ENCODE peak calls at places on chromosomes 3 and 15, in ten cellular contexts. S is thoracic aorta, V is epithelial cell of proximal tubule, C is AG09309, I is aorta, L is lung, F is heart left ventricle, X is neural progenitor cell, R is suprapubic skin, Y is fibroblast of mammary gland. O is an unnamed sample.

GRCh38 chr15:94674251-94674650 is 442.9 kb downstream of the MCTP2 start:
- DNase-seq in R (no peak), Y (peak), V (no peak), F (no peak), I (no peak), L (no peak), X (no peak), C (no peak), S (no peak), O (peak)

GRCh38 chr15:59689626-59690236 is 611 bp upstream of the BNIP2 start:
- DNase-seq in F (peak), L (peak), R (peak), C (no peak), V (no peak), X (peak), I (peak), Y (peak), S (peak), O (peak)

GRCh38 chr3:174440350-174440716 is 418.8 kb upstream of the NAALADL2 start:
- DNase-seq in R (no peak), I (no peak), L (no peak), V (peak), Y (peak), X (peak), F (no peak), S (no peak), C (peak), O (peak)

GRCh38 chr3:186002884-186003472 is 65.2 kb upstream of the TRA2B start:
- DNase-seq in F (no peak), R (no peak), Y (peak), X (peak), L (no peak), I (no peak), C (no peak), V (no peak), S (no peak), O (no peak)

GRCh38 chr3:13343601-13344000 is 76.5 kb downstream of the NUP210 start:
- DNase-seq in I (no peak), L (no peak), S (no peak), F (no peak), V (no peak), Y (no peak), R (no peak), C (no peak), X (no peak), O (no peak)

GRCh38 chr3:182763896-182764295 is 29.4 kb upstream of the ATP11B start:
- DNase-seq in L (no peak), I (no peak), F (no peak), C (no peak), V (no peak), Y (no peak), S (no peak), X (no peak), R (no peak), O (no peak)

GRCh38 chr3:66762888-66763287 is 235.2 kb upstream of the KBTBD8 start:
- DNase-seq in V (no peak), R (no peak), X (no peak), L (no peak), Y (no peak), C (no peak), F (no peak), S (no peak), I (no peak), O (peak)

GRCh38 chr3:116029286-116029685 is 406.0 kb downstream of the GAP43 start:
- DNase-seq in F (no peak), L (no peak), I (no peak), S (no peak), V (no peak), R (no peak), C (no peak), X (no peak), Y (no peak), O (no peak)

GRCh38 chr3:89521328-89521727 is 413.9 kb downstream of the EPHA3 start:
- DNase-seq in S (no peak), Y (no peak), V (no peak), L (no peak), F (no peak), R (no peak), I (no peak), C (no peak), X (no peak), O (no peak)

GRCh38 chr3:49689046-49689886 is at the start of the genes MST1 and RNF123:
- DNase-seq in C (peak), L (peak), Y (peak), S (peak), F (peak), R (peak), X (peak), I (peak), V (no peak), O (peak)

GRCh38 chr15:72184165-72184811 is 13.3 kb downstream of the GRAMD2A start:
- DNase-seq in X (peak), C (no peak), R (peak), F (no peak), I (no peak), S (no peak), Y (no peak), V (peak), L (peak), O (no peak)

GRCh38 chr15:88615303-88616107 is 5.6 kb upstream of the AEN start:
- DNase-seq in V (no peak), C (no peak), F (no peak), R (no peak), Y (no peak), X (peak), L (no peak), S (no peak), I (no peak), O (no peak)

GRCh38 chr3:158110658-158111018 is 749 bp downstream of the RSRC1 start:
- DNase-seq in C (no peak), Y (no peak), F (no peak), X (no peak), S (no peak), L (no peak), V (no peak), R (no peak), I (no peak), O (no peak)

GRCh38 chr15:71532994-71533393 is 277.4 kb upstream of the NR2E3 start:
- DNase-seq in Y (peak), L (no peak), I (no peak), S (no peak), C (no peak), V (no peak), F (no peak), X (peak), R (no peak), O (no peak)

GRCh38 chr15:95596487-95596886 is 734.0 kb upstream of the NR2F2 start:
- DNase-seq in L (no peak), R (no peak), V (no peak), S (no peak), Y (no peak), C (no peak), I (no peak), F (no peak), X (peak), O (no peak)

GRCh38 chr15:92520914-92521623 is 127.4 kb downstream of the ST8SIA2 start:
- DNase-seq in L (no peak), C (no peak), Y (no peak), S (no peak), I (no peak), R (no peak), F (no peak), X (no peak), V (no peak), O (no peak)

GRCh38 chr15:67120009-67120838 is 54.8 kb downstream of the SMAD3 start:
- DNase-seq in F (no peak), L (no peak), Y (no peak), V (no peak), X (no peak), S (no peak), R (no peak), C (no peak), I (peak), O (no peak)

GRCh38 chr15:101198820-101199219 is 53.0 kb downstream of the CHSY1 start:
- DNase-seq in I (no peak), V (no peak), L (no peak), Y (peak), X (no peak), R (no peak), F (no peak), S (no peak), C (no peak), O (no peak)
- H3K4me3 ChIP-seq in I (no peak), V (no peak), L (no peak), Y (no peak), X (no peak), R (no peak), F (peak), S (no peak), C (no peak), O (no peak)

GRCh38 chr15:58583171-58583908 is 151.5 kb downstream of the LIPC start:
- DNase-seq in F (no peak), I (no peak), V (no peak), R (no peak), S (no peak), X (no peak), L (no peak), C (no peak), Y (no peak), O (no peak)

GRCh38 chr15:58587481-58587880 is 155.7 kb downstream of the LIPC start:
- DNase-seq in S (no peak), X (no peak), L (no peak), I (no peak), Y (no peak), V (no peak), R (no peak), F (no peak), C (no peak), O (no peak)

GRCh38 chr15:58588096-58588495 is 156.3 kb downstream of the LIPC start:
- DNase-seq in R (no peak), F (no peak), I (no peak), L (no peak), X (no peak), Y (no peak), C (no peak), S (no peak), V (no peak), O (no peak)

GRCh38 chr15:58584789-58585461 is 153.1 kb downstream of the LIPC start:
- DNase-seq in R (no peak), Y (no peak), L (no peak), S (no peak), F (no peak), I (no peak), V (no peak), X (no peak), C (no peak), O (no peak)

DNA sequence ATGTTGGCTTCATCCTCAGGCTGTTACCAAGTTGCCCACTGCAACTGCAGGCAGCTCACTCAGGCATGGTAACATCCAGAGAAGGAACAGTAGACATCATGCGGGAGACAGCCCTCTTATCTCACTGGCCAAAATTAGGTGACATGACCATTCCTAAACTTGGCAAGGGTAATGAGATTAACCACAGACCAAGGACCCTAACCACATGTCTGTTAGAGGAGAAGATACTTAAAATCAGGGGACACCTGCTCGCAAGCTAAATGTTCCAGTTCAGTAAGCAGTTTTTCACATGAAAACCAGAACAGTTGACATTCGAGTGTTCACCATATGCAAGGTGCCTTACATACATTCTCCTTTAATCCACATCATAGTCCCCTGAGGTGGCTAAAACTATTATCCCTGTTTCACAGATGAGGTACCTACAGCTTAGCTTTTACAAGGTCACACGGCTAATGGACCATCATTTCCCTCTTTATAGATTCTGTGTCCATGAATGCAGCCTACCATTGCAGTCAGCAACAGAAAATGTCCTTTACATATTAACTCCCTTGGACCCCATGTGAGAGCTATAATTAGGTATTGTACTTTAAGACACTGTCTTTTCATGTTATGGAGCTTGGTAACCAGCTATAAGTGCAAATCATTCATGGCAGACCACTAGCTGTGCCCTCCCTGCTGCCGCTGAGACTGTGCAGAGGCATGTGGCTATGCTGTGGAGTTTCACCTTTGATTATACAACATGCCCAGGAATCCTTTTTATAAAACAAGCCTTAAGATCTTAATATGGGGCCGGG is 154.1 kb downstream of the LIPC start:
- DNase-seq in C (no peak), Y (no peak), I (no peak), R (no peak), L (no peak), S (no peak), X (no peak), F (no peak), V (no peak), O (no peak)
- H3K4me3 ChIP-seq in C (no peak), Y (no peak), I (no peak), R (no peak), L (no peak), S (no peak), X (no peak), F (no peak), V (no peak), O (no peak)

GRCh38 chr3:39180546-39181346 is 11.6 kb downstream of the XIRP1 start:
- DNase-seq in L (peak), I (peak), V (no peak), X (peak), S (peak), C (no peak), F (peak), Y (peak), R (peak), O (peak)

GRCh38 chr3:39178553-39178952 is 13.8 kb downstream of the XIRP1 start:
- DNase-seq in Y (peak), R (peak), C (no peak), L (no peak), S (no peak), F (no peak), X (no peak), I (no peak), V (no peak), O (no peak)

GRCh38 chr3:39181408-39182335 is 10.7 kb downstream of the XIRP1 start:
- DNase-seq in L (no peak), F (no peak), V (no peak), R (peak), X (no peak), C (no peak), S (no peak), I (no peak), Y (no peak), O (no peak)

GRCh38 chr3:39177708-39178332 is 14.6 kb downstream of the XIRP1 start:
- DNase-seq in S (peak), C (peak), Y (peak), R (peak), I (peak), V (peak), X (peak), F (peak), L (peak), O (peak)

GRCh38 chr3:39180183-39180545 is 12.2 kb downstream of the XIRP1 start:
- DNase-seq in V (no peak), X (no peak), Y (no peak), I (no peak), R (peak), F (no peak), S (no peak), C (no peak), L (no peak), O (no peak)
- H3K4me3 ChIP-seq in V (peak), X (peak), Y (peak), I (no peak), R (peak), F (peak), S (peak), C (peak), L (no peak), O (peak)

DNA sequence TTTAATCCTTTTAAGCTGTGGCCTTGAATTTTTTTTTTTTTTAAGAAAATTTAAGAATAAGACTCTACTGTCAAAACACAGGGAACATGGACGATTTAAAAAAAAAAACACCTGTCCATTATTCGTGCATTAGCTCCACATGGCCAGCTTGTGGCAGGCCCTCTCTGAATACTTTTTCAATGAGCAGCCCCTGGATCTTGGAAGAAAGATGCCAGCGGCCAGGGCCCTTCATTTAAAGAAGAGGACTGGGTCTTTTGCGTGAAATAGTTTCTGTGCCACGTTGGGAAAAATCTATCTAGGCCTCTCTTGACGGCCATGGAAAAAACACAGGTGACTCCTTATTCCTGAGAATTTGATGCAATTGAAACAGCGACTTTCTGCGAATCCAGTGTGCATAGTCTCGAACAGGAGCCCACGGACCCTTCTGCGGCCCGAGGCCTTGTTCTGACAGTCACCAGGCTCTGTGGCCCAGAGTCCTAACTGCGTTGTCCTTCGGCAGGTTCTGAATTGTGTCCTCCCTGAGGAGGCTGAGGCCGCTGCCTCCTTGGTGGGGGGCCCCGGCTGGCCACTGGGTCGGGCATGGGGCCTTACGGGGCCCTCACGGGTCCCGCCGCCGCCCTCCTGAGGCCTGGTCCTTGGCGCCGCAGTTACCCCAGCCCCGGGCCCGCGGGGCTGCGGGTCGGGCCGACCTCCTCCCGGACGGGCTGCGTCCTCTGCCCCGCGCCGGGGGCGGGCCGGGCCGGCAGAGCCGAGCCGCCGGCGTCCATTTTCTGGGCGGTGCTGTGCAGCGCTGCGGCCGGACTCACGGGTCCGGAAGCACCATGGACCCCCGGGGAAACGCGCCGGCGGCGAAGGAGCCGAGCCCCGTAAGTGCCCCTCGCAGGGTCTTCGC is 33.5 kb downstream of the ZBTB38 start:
- DNase-seq in R (no peak), S (no peak), Y (no peak), I (peak), V (no peak), X (peak), C (no peak), F (peak), L (peak), O (no peak)
- H3K4me3 ChIP-seq in R (peak), S (peak), Y (peak), I (peak), V (peak), X (peak), C (peak), F (peak), L (peak), O (peak)

GRCh38 chr3:30161370-30161769 is 445.0 kb upstream of the TGFBR2 start:
- DNase-seq in X (no peak), L (no peak), Y (peak), S (no peak), V (peak), I (no peak), C (peak), F (peak), R (no peak), O (peak)
- H3K4me3 ChIP-seq in X (no peak), L (no peak), Y (peak), S (no peak), V (no peak), I (no peak), C (no peak), F (peak), R (no peak), O (no peak)

DNA sequence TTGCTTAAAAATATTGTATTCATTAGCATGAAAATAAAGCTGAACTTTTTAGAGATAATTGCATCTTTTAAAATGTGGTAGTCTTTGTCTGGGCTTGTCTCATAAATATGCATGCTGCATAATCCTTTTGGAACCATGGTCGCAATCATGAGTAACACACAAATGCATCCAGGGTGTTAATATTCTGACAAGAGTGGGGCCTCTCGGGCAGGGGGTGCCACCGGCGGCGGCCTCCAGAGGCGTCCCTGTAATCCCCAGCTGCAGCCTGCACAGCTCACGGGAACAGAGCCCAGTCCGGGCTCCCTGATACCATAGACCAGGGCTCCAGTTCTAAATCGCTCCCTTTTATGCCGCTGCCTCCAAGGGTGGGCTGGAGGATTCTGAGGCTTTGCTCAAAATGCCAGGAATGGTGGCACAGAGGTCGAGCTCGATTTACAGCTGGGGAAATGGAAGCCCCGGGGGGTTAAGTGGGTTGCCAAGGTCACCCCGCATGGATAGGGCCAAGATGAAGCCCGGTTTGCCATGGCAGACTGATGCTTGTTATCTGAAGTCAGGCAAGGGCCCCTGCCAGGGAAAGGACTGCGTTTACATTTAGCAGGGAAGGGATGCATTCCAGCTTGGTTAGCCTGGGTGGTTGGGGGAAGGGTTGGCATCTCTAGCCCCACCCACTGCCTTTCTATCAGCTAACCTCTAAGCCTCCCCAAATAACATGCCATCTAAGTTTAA is 78.8 kb downstream of the RPLP1 start:
- DNase-seq in V (no peak), F (peak), X (peak), Y (no peak), R (no peak), L (no peak), S (no peak), C (no peak), I (no peak), O (no peak)
- H3K4me3 ChIP-seq in V (no peak), F (no peak), X (no peak), Y (no peak), R (no peak), L (no peak), S (no peak), C (no peak), I (no peak), O (no peak)

GRCh38 chr3:23294770-23295387 is 91.8 kb downstream of the UBE2E2 start:
- DNase-seq in I (no peak), F (no peak), L (no peak), X (no peak), S (no peak), R (no peak), C (no peak), V (no peak), Y (no peak), O (no peak)
- H3K4me3 ChIP-seq in I (no peak), F (no peak), L (no peak), X (no peak), S (no peak), R (no peak), C (no peak), V (no peak), Y (no peak), O (no peak)

GRCh38 chr3:58434990-58435389 is 1.4 kb upstream of the PDHB start:
- DNase-seq in Y (peak), I (no peak), R (no peak), C (peak), X (peak), S (no peak), F (no peak), V (no peak), L (no peak), O (no peak)
- H3K4me3 ChIP-seq in Y (no peak), I (no peak), R (no peak), C (no peak), X (no peak), S (no peak), F (no peak), V (no peak), L (no peak), O (no peak)

DNA sequence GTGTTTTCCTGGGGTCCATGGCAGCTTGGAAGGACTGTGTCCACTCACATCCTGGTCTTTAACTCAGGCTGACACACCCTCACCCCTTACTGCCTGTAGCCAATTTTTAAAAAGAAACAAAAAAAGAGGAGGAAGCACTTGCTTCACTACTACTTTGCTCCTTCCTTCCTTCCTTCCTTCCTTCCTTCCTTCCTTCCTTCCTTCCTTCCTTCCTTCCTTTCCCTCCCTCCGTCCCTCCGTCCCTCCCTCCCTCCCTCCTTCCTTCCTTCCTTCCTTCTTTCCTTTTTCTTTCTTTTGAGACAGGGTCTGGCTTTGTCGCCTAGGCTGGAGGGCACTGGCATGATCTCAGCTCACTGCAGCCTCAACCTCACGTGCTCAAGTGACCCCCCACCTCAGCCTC is 25.5 kb upstream of the AKAP13 start:
- DNase-seq in Y (no peak), R (no peak), X (no peak), S (no peak), I (no peak), V (no peak), L (no peak), C (no peak), F (no peak), O (no peak)
- H3K4me3 ChIP-seq in Y (no peak), R (no peak), X (no peak), S (no peak), I (no peak), V (no peak), L (no peak), C (no peak), F (no peak), O (no peak)

O was measured in prostate gland.